ENCODE peak calls at places on chromosomes 2 and 18, in eight cellular contexts. V is heart left ventricle; H is stimulated activated CD4-positive, alpha-beta T cell treated with anti-CD3 and anti-CD28 coated beads, TNF-alpha, amount 100 ng/mL, for 24 hours; O is choroid plexus epithelial cell; B is mucosa of descending colon; P is G401; R is activated CD8-positive, alpha-beta memory T cell treated with anti-CD3 and anti-CD28 coated beads for 4 hours; K is cerebellar cortex. D is an unnamed sample.

GRCh38 chr2:133765693-133766092 is 197.4 kb upstream of the NCKAP5 start:
- DNase-seq in V (peak), H (no peak), O (peak), B (no peak), P (peak), R (no peak), K (peak), D (no peak)

GRCh38 chr2:159290289-159290907 is 3.9 kb upstream of the WDSUB1 start:
- DNase-seq in V (no peak), H (no peak), O (peak), B (no peak), P (no peak), R (no peak), K (no peak), D (no peak)

GRCh38 chr2:112811841-112812306 is 24.7 kb downstream of the IL1B start:
- DNase-seq in V (no peak), H (no peak), O (peak), B (no peak), P (no peak), R (no peak), K (no peak), D (peak)

GRCh38 chr18:63444567-63444966 is 22.3 kb upstream of the VPS4B start:
- DNase-seq in V (no peak), H (no peak), O (peak), B (no peak), P (no peak), R (no peak), K (no peak), D (no peak)

GRCh38 chr2:171432969-171433762 is 624 bp downstream of the METTL8 start:
- DNase-seq in V (no peak), H (no peak), O (peak), B (peak), P (peak), R (peak), K (peak), D (no peak)

GRCh38 chr2:63654959-63655358 is 66.2 kb downstream of the MDH1 start:
- DNase-seq in V (no peak), H (no peak), O (peak), B (no peak), P (no peak), R (no peak), K (no peak), D (no peak)

GRCh38 chr2:162113771-162114168 is 38.3 kb downstream of the GCG start:
- DNase-seq in V (no peak), H (no peak), O (peak), B (no peak), P (no peak), R (no peak), K (no peak), D (peak)

GRCh38 chr18:12598181-12598921 is 59.6 kb downstream of the SPIRE1 start:
- DNase-seq in V (no peak), H (no peak), O (peak), B (no peak), P (no peak), R (no peak), K (no peak), D (peak)

GRCh38 chr18:50830544-50830943 is 10.7 kb upstream of the MRO start:
- DNase-seq in V (no peak), H (no peak), O (no peak), B (no peak), P (no peak), R (no peak), K (no peak), D (no peak)

GRCh38 chr18:3481696-3482210 is 31.8 kb downstream of the TGIF1 start:
- DNase-seq in V (no peak), H (no peak), O (peak), B (no peak), P (no peak), R (no peak), K (peak), D (no peak)

GRCh38 chr2:27320958-27321543 is 1.8 kb downstream of the MPV17 start:
- DNase-seq in V (peak), H (no peak), O (peak), B (peak), P (peak), R (no peak), K (peak), D (peak)

GRCh38 chr2:226739508-226740030 is 60.1 kb downstream of the IRS1 start:
- DNase-seq in V (no peak), H (no peak), O (no peak), B (no peak), P (no peak), R (no peak), K (no peak), D (no peak)

GRCh38 chr2:65116645-65117044 is 13.3 kb downstream of the RAB1A start:
- DNase-seq in V (no peak), H (no peak), O (no peak), B (no peak), P (no peak), R (no peak), K (no peak), D (no peak)

GRCh38 chr18:7291046-7291445 is 60.2 kb downstream of the LRRC30 start:
- DNase-seq in V (no peak), H (no peak), O (no peak), B (no peak), P (no peak), R (no peak), K (no peak), D (no peak)

GRCh38 chr2:164789986-164790385 is 51.6 kb downstream of the COBLL1 start:
- DNase-seq in V (no peak), H (no peak), O (no peak), B (no peak), P (no peak), R (no peak), K (no peak), D (no peak)

GRCh38 chr18:41265047-41265446 is 690.0 kb upstream of the PIK3C3 start:
- DNase-seq in V (no peak), H (no peak), O (peak), B (no peak), P (no peak), R (no peak), K (no peak), D (no peak)

GRCh38 chr2:44879269-44880124 is 62.0 kb upstream of the SIX3 start:
- DNase-seq in V (no peak), H (no peak), O (no peak), B (no peak), P (no peak), R (no peak), K (no peak), D (no peak)

GRCh38 chr2:157182834-157183396 is 74.6 kb upstream of the GALNT5 start:
- DNase-seq in V (no peak), H (no peak), O (peak), B (no peak), P (no peak), R (no peak), K (no peak), D (peak)

GRCh38 chr2:149597050-149598013 is 9.8 kb upstream of the MMADHC start:
- DNase-seq in V (no peak), H (peak), O (peak), B (no peak), P (peak), R (peak), K (peak), D (peak)